ENCODE peak calls at places on chromosomes 7 and 10, in nine cellular contexts. F, G, B, W, T, V, S, O and Z are unnamed samples.

GRCh38 chr7:45001138-45001694 is 1.2 kb downstream of the CCM2 start:
- DNase-seq in G (peak; percentile 54), T (no peak), V (no peak), S (no peak), W (peak; percentile 69), F (peak; percentile 52), B (no peak), O (no peak), Z (peak; percentile 49)

GRCh38 chr10:49037187-49037586 is 78.1 kb downstream of the VSTM4 start:
- DNase-seq in G (no peak), T (no peak), O (no peak), B (no peak), S (no peak), V (peak; percentile 17), W (no peak), F (no peak), Z (no peak)

GRCh38 chr7:155163696-155164095 is 93.6 kb downstream of the HTR5A start:
- DNase-seq in T (no peak), V (no peak), S (no peak), O (no peak), W (no peak), B (no peak), F (no peak), G (no peak), Z (no peak)

GRCh38 chr7:148838905-148839304 is 45.2 kb downstream of the EZH2 start:
- DNase-seq in G (no peak), W (peak; percentile 44), O (no peak), V (no peak), F (no peak), B (no peak), S (peak; percentile 8), T (no peak), Z (peak; percentile 67)

GRCh38 chr10:70776455-70777005 is 8.6 kb downstream of the TBATA start:
- DNase-seq in T (no peak), G (no peak), F (no peak), S (no peak), B (no peak), W (no peak), V (no peak), O (no peak), Z (no peak)

GRCh38 chr10:132489053-132489703 is 48.4 kb upstream of the INPP5A start:
- DNase-seq in S (no peak), W (no peak), F (no peak), T (peak; percentile 70), V (no peak), B (no peak), G (no peak), O (peak; percentile 49), Z (no peak)

GRCh38 chr7:46960974-46961373 is 620.9 kb downstream of the TNS3 start:
- DNase-seq in O (no peak), T (no peak), W (no peak), V (no peak), G (no peak), S (no peak), F (no peak), B (no peak), Z (no peak)

GRCh38 chr10:128887856-128888255 is 579.2 kb upstream of the MGMT start:
- DNase-seq in G (no peak), F (no peak), T (no peak), B (no peak), O (no peak), V (no peak), W (no peak), S (no peak), Z (no peak)

GRCh38 chr7:132075573-132075972 is 500.7 kb downstream of the PLXNA4 start:
- DNase-seq in V (no peak), O (no peak), F (no peak), T (no peak), W (no peak), G (no peak), S (no peak), B (no peak), Z (no peak)

GRCh38 chr7:96250776-96251361 is 71.0 kb downstream of the SLC25A13 start:
- DNase-seq in S (peak; percentile 2), T (no peak), O (no peak), F (no peak), B (no peak), W (no peak), G (no peak), V (no peak), Z (no peak)

GRCh38 chr10:1100691-1101368 is 44.6 kb downstream of the WDR37 start:
- DNase-seq in O (no peak), W (no peak), V (no peak), B (no peak), S (no peak), F (peak; percentile 37), G (no peak), T (no peak), Z (no peak)

GRCh38 chr7:93835684-93836083 is 54.9 kb downstream of the TFPI2 start:
- DNase-seq in T (no peak), W (no peak), O (peak; percentile 50), F (no peak), B (no peak), S (no peak), V (no peak), G (no peak), Z (no peak)

GRCh38 chr7:20653636-20654035 is 38.2 kb downstream of the ABCB5 start:
- DNase-seq in G (no peak), B (no peak), V (no peak), O (no peak), W (no peak), F (no peak), T (no peak), S (no peak), Z (no peak)